ENCODE peak calls at places on chromosomes 16 and 17, in ten cellular contexts. M is stimulated activated CD4-positive, alpha-beta T cell treated with anti-CD3 and anti-CD28 coated beads, Interleukin-2, amount 100 ng/mL, for 48 hours; Q is osteocyte; N is MCF 10A; A is retinal pigment epithelial cell; Z is hippocampal formation; P is HS-27A; B is stimulated activated CD8-positive, alpha-beta memory T cell treated with anti-CD3 and anti-CD28 coated beads, Interleukin-7, amount 100 ng/mL, for 1 hour; O is NCI-H2171 treated with DMSO at 0.1 percent for 48 hours; U is iris pigment epithelial cell. K is an unnamed sample.

GRCh38 chr16:11620243-11621003 is 33.7 kb upstream of the LITAF start:
- DNase-seq in U (no peak), Z (no peak), N (no peak), Q (no peak), M (no peak), A (no peak), B (no peak), O (no peak), P (no peak), K (no peak)

GRCh38 chr16:59604331-59604730 is 870.2 kb upstream of the GOT2 start:
- DNase-seq in O (no peak), B (no peak), Z (no peak), M (no peak), P (no peak), U (peak), N (peak), Q (no peak), A (no peak), K (no peak)

GRCh38 chr17:14297161-14297851 is 3.6 kb upstream of the HS3ST3B1 start:
- DNase-seq in Q (peak), P (no peak), A (no peak), N (no peak), B (no peak), U (peak), O (no peak), M (no peak), Z (no peak), K (no peak)

GRCh38 chr17:72273301-72274056 is 152.7 kb downstream of the SOX9 start:
- DNase-seq in N (peak), Q (no peak), Z (no peak), P (no peak), O (peak), M (no peak), A (no peak), U (no peak), B (no peak), K (no peak)

GRCh38 chr16:17446661-17447060 is 24.1 kb downstream of the XYLT1 start:
- DNase-seq in U (no peak), Z (no peak), B (no peak), A (no peak), Q (no peak), N (no peak), P (no peak), O (no peak), M (no peak), K (no peak)

GRCh38 chr17:76452102-76452645 is 778 bp downstream of the UBE2O start:
- DNase-seq in A (no peak), U (no peak), O (no peak), N (no peak), P (no peak), Z (no peak), Q (no peak), M (no peak), B (no peak), K (no peak)

GRCh38 chr16:35146723-35147458 is 1687.5 kb downstream of the TP53TG3F start:
- DNase-seq in P (no peak), Z (no peak), M (no peak), A (no peak), N (no peak), B (no peak), Q (no peak), U (no peak), O (no peak), K (no peak)

GRCh38 chr17:4584125-4584834 is at the start of gene SMTNL2:
- DNase-seq in U (no peak), Z (no peak), O (peak), A (no peak), P (no peak), N (no peak), B (no peak), Q (peak), M (no peak), K (no peak)

GRCh38 chr16:53558665-53559064 is 55.7 kb upstream of the AKTIP start:
- DNase-seq in O (no peak), Q (no peak), M (no peak), P (no peak), U (no peak), Z (no peak), B (no peak), N (no peak), A (no peak), K (no peak)

GRCh38 chr17:9484789-9485188 is 90.8 kb downstream of the STX8 start:
- DNase-seq in A (peak), Z (no peak), B (no peak), Q (no peak), P (no peak), M (no peak), O (no peak), N (no peak), U (peak), K (no peak)

GRCh38 chr17:7916799-7917198 is 710 bp upstream of the RNF227 start:
- DNase-seq in P (peak), M (no peak), O (no peak), Z (no peak), U (peak), N (peak), Q (no peak), B (no peak), A (no peak), K (no peak)

GRCh38 chr17:44362479-44362963 is 1.1 kb downstream of the FAM171A2 start:
- DNase-seq in Q (peak), Z (no peak), B (no peak), M (no peak), U (no peak), N (no peak), P (no peak), A (no peak), O (no peak), K (no peak)

GRCh38 chr16:50464325-50465290 is 83.6 kb upstream of the NKD1 start:
- DNase-seq in P (no peak), Z (no peak), U (no peak), N (no peak), O (no peak), Q (no peak), B (no peak), M (no peak), A (no peak), K (no peak)

GRCh38 chr17:76265624-76266243 is 586 bp downstream of the UBALD2 start:
- DNase-seq in Z (peak), A (no peak), U (peak), M (no peak), O (peak), N (no peak), Q (no peak), B (peak), P (no peak), K (no peak)

GRCh38 chr16:7400117-7400890 is 67.7 kb downstream of the RBFOX1 start:
- DNase-seq in M (no peak), U (no peak), A (no peak), B (no peak), Q (no peak), N (no peak), P (no peak), O (no peak), Z (no peak), K (no peak)

GRCh38 chr16:71384073-71384724 is 25.7 kb downstream of the CALB2 start:
- DNase-seq in B (no peak), Z (no peak), A (no peak), M (no peak), P (no peak), O (no peak), N (no peak), U (no peak), Q (no peak), K (no peak)

GRCh38 chr17:68910256-68910705 is 44.9 kb downstream of the ABCA8 start:
- DNase-seq in B (no peak), M (no peak), Q (peak), Z (peak), P (no peak), A (no peak), U (peak), O (peak), N (peak), K (no peak)

GRCh38 chr16:31106509-31107464 is 1.4 kb upstream of the BCKDK start:
- DNase-seq in N (no peak), A (no peak), U (no peak), M (no peak), Q (no peak), B (no peak), Z (no peak), O (no peak), P (no peak), K (no peak)

GRCh38 chr17:64354396-64354795 is 36.3 kb downstream of the PECAM1 start:
- DNase-seq in U (no peak), P (no peak), O (no peak), A (no peak), Z (no peak), Q (no peak), M (no peak), B (no peak), N (no peak), K (no peak)

GRCh38 chr17:55421179-55421934 is at the start of gene MMD:
- DNase-seq in O (peak), U (peak), N (peak), M (peak), A (no peak), Q (no peak), Z (no peak), B (peak), P (no peak), K (no peak)